ENCODE peak calls at places on chromosomes 6 and 20, in ten cellular contexts. One of them, this sample, is unnamed.

GRCh38 chr6:132143258-132143657 is 192.1 kb upstream of the CCN2 start:
- DNase-seq in AG04450: no peak
- DNase-seq in body of pancreas: no peak
- DNase-seq in choroid plexus epithelial cell: no peak
- DNase-seq in CD4-positive, alpha-beta T cell: no peak
- DNase-seq in A549: no peak
- DNase-seq in tibial artery: no peak
- DNase-seq in BJ: no peak
- DNase-seq in brain microvascular endothelial cell: no peak
- DNase-seq in PC-3: no peak
- DNase-seq in this sample: no peak

GRCh38 chr20:1943267-1944002 is 48.2 kb downstream of the SIRPA start:
- DNase-seq in AG04450: no peak
- DNase-seq in body of pancreas: peak
- DNase-seq in choroid plexus epithelial cell: no peak
- DNase-seq in CD4-positive, alpha-beta T cell: no peak
- DNase-seq in A549: no peak
- DNase-seq in tibial artery: peak
- DNase-seq in BJ: no peak
- DNase-seq in brain microvascular endothelial cell: no peak
- DNase-seq in PC-3: peak
- DNase-seq in this sample: no peak

GRCh38 chr6:150191809-150192208 is 49.0 kb downstream of the PPP1R14C start:
- DNase-seq in AG04450: no peak
- DNase-seq in body of pancreas: no peak
- DNase-seq in choroid plexus epithelial cell: peak
- DNase-seq in CD4-positive, alpha-beta T cell: no peak
- DNase-seq in A549: peak
- DNase-seq in tibial artery: no peak
- DNase-seq in BJ: no peak
- DNase-seq in brain microvascular endothelial cell: no peak
- DNase-seq in PC-3: peak
- DNase-seq in this sample: no peak

GRCh38 chr6:133202610-133203343 is 38.4 kb upstream of the EYA4 start:
- DNase-seq in AG04450: peak
- DNase-seq in body of pancreas: no peak
- DNase-seq in choroid plexus epithelial cell: no peak
- DNase-seq in CD4-positive, alpha-beta T cell: no peak
- DNase-seq in A549: no peak
- DNase-seq in tibial artery: no peak
- DNase-seq in BJ: no peak
- DNase-seq in brain microvascular endothelial cell: no peak
- DNase-seq in PC-3: no peak
- DNase-seq in this sample: no peak

GRCh38 chr20:10848810-10849370 is 175.1 kb upstream of the JAG1 start:
- DNase-seq in AG04450: peak
- DNase-seq in body of pancreas: no peak
- DNase-seq in choroid plexus epithelial cell: peak
- DNase-seq in CD4-positive, alpha-beta T cell: no peak
- DNase-seq in A549: peak
- DNase-seq in tibial artery: no peak
- DNase-seq in BJ: peak
- DNase-seq in brain microvascular endothelial cell: peak
- DNase-seq in PC-3: peak
- DNase-seq in this sample: peak

GRCh38 chr6:166341464-166341863 is 881 bp downstream of the SFT2D1 start:
- DNase-seq in AG04450: no peak
- DNase-seq in body of pancreas: no peak
- DNase-seq in choroid plexus epithelial cell: no peak
- DNase-seq in CD4-positive, alpha-beta T cell: no peak
- DNase-seq in A549: no peak
- DNase-seq in tibial artery: no peak
- DNase-seq in BJ: no peak
- DNase-seq in brain microvascular endothelial cell: no peak
- DNase-seq in PC-3: no peak
- DNase-seq in this sample: no peak

GRCh38 chr6:30556714-30556963 is 350 bp upstream of the GNL1 start:
- DNase-seq in AG04450: no peak
- DNase-seq in body of pancreas: peak
- DNase-seq in choroid plexus epithelial cell: no peak
- DNase-seq in CD4-positive, alpha-beta T cell: peak
- DNase-seq in A549: no peak
- DNase-seq in tibial artery: no peak
- DNase-seq in BJ: no peak
- DNase-seq in brain microvascular endothelial cell: no peak
- DNase-seq in PC-3: no peak
- DNase-seq in this sample: no peak

GRCh38 chr6:104525677-104526322 is 333.9 kb downstream of the HACE1 start:
- DNase-seq in AG04450: peak
- DNase-seq in body of pancreas: peak
- DNase-seq in choroid plexus epithelial cell: peak
- DNase-seq in CD4-positive, alpha-beta T cell: peak
- DNase-seq in A549: peak
- DNase-seq in tibial artery: peak
- DNase-seq in BJ: no peak
- DNase-seq in brain microvascular endothelial cell: peak
- DNase-seq in PC-3: peak
- DNase-seq in this sample: no peak

GRCh38 chr6:32942555-32942954 is 1.7 kb upstream of the HLA-DMB start:
- DNase-seq in AG04450: no peak
- DNase-seq in body of pancreas: no peak
- DNase-seq in choroid plexus epithelial cell: no peak
- DNase-seq in CD4-positive, alpha-beta T cell: no peak
- DNase-seq in A549: no peak
- DNase-seq in tibial artery: no peak
- DNase-seq in BJ: no peak
- DNase-seq in brain microvascular endothelial cell: no peak
- DNase-seq in PC-3: no peak
- DNase-seq in this sample: no peak

GRCh38 chr6:22072939-22073338 is 223.9 kb downstream of the PRL start:
- DNase-seq in AG04450: no peak
- DNase-seq in body of pancreas: no peak
- DNase-seq in choroid plexus epithelial cell: no peak
- DNase-seq in CD4-positive, alpha-beta T cell: no peak
- DNase-seq in A549: no peak
- DNase-seq in tibial artery: no peak
- DNase-seq in BJ: no peak
- DNase-seq in brain microvascular endothelial cell: no peak
- DNase-seq in PC-3: peak
- DNase-seq in this sample: no peak

GRCh38 chr6:107152633-107153032 is 37.3 kb upstream of the BEND3 start:
- DNase-seq in AG04450: no peak
- DNase-seq in body of pancreas: no peak
- DNase-seq in choroid plexus epithelial cell: no peak
- DNase-seq in CD4-positive, alpha-beta T cell: no peak
- DNase-seq in A549: no peak
- DNase-seq in tibial artery: no peak
- DNase-seq in BJ: no peak
- DNase-seq in brain microvascular endothelial cell: no peak
- DNase-seq in PC-3: no peak
- DNase-seq in this sample: no peak

GRCh38 chr6:56370127-56370540 is 122.8 kb upstream of the COL21A1 start:
- DNase-seq in AG04450: no peak
- DNase-seq in body of pancreas: peak
- DNase-seq in choroid plexus epithelial cell: peak
- DNase-seq in CD4-positive, alpha-beta T cell: no peak
- DNase-seq in A549: peak
- DNase-seq in tibial artery: peak
- DNase-seq in BJ: no peak
- DNase-seq in brain microvascular endothelial cell: peak
- DNase-seq in PC-3: peak
- DNase-seq in this sample: peak

GRCh38 chr6:53986721-53987526 is 124.3 kb upstream of the MLIP start:
- DNase-seq in AG04450: no peak
- DNase-seq in body of pancreas: no peak
- DNase-seq in choroid plexus epithelial cell: peak
- DNase-seq in CD4-positive, alpha-beta T cell: no peak
- DNase-seq in A549: no peak
- DNase-seq in tibial artery: no peak
- DNase-seq in BJ: no peak
- DNase-seq in brain microvascular endothelial cell: peak
- DNase-seq in PC-3: no peak
- DNase-seq in this sample: peak

GRCh38 chr6:53994201-53994600 is 117.0 kb upstream of the MLIP start:
- DNase-seq in AG04450: no peak
- DNase-seq in body of pancreas: no peak
- DNase-seq in choroid plexus epithelial cell: no peak
- DNase-seq in CD4-positive, alpha-beta T cell: no peak
- DNase-seq in A549: no peak
- DNase-seq in tibial artery: no peak
- DNase-seq in BJ: no peak
- DNase-seq in brain microvascular endothelial cell: no peak
- DNase-seq in PC-3: no peak
- DNase-seq in this sample: no peak

GRCh38 chr6:53987527-53987888 is 123.7 kb upstream of the MLIP start:
- DNase-seq in AG04450: no peak
- DNase-seq in body of pancreas: no peak
- DNase-seq in choroid plexus epithelial cell: no peak
- DNase-seq in CD4-positive, alpha-beta T cell: no peak
- DNase-seq in A549: no peak
- DNase-seq in tibial artery: no peak
- DNase-seq in BJ: no peak
- DNase-seq in brain microvascular endothelial cell: no peak
- DNase-seq in PC-3: no peak
- DNase-seq in this sample: no peak

GRCh38 chr6:53998293-53998692 is 113.0 kb upstream of the MLIP start:
- DNase-seq in AG04450: no peak
- DNase-seq in body of pancreas: no peak
- DNase-seq in choroid plexus epithelial cell: no peak
- DNase-seq in CD4-positive, alpha-beta T cell: no peak
- DNase-seq in A549: no peak
- DNase-seq in tibial artery: no peak
- DNase-seq in BJ: no peak
- DNase-seq in brain microvascular endothelial cell: no peak
- DNase-seq in PC-3: no peak
- DNase-seq in this sample: no peak

GRCh38 chr6:53992522-53992921 is 118.7 kb upstream of the MLIP start:
- DNase-seq in AG04450: no peak
- DNase-seq in body of pancreas: no peak
- DNase-seq in choroid plexus epithelial cell: no peak
- DNase-seq in CD4-positive, alpha-beta T cell: no peak
- DNase-seq in A549: no peak
- DNase-seq in tibial artery: no peak
- DNase-seq in BJ: no peak
- DNase-seq in brain microvascular endothelial cell: no peak
- DNase-seq in PC-3: no peak
- DNase-seq in this sample: no peak
- TF ChIP-seq CTCF in AG04450: no peak
- TF ChIP-seq CTCF in body of pancreas: no peak
- TF ChIP-seq CTCF in choroid plexus epithelial cell: peak
- TF ChIP-seq CTCF in CD4-positive, alpha-beta T cell: no peak
- TF ChIP-seq CTCF in A549: no peak
- TF ChIP-seq CTCF in tibial artery: no peak
- TF ChIP-seq CTCF in BJ: no peak
- TF ChIP-seq CTCF in brain microvascular endothelial cell: peak
- TF ChIP-seq CTCF in PC-3: no peak
- TF ChIP-seq CTCF in this sample: no peak

GRCh38 chr6:109440325-109441068 is at the start of the genes PPIL6 and SMPD2:
- DNase-seq in AG04450: peak
- DNase-seq in body of pancreas: peak
- DNase-seq in choroid plexus epithelial cell: peak
- DNase-seq in CD4-positive, alpha-beta T cell: peak
- DNase-seq in A549: peak
- DNase-seq in tibial artery: peak
- DNase-seq in BJ: peak
- DNase-seq in brain microvascular endothelial cell: peak
- DNase-seq in PC-3: peak
- DNase-seq in this sample: peak
- TF ChIP-seq CTCF in AG04450: peak
- TF ChIP-seq CTCF in body of pancreas: no peak
- TF ChIP-seq CTCF in choroid plexus epithelial cell: peak
- TF ChIP-seq CTCF in CD4-positive, alpha-beta T cell: peak
- TF ChIP-seq CTCF in A549: peak
- TF ChIP-seq CTCF in tibial artery: peak
- TF ChIP-seq CTCF in BJ: no peak
- TF ChIP-seq CTCF in brain microvascular endothelial cell: peak
- TF ChIP-seq CTCF in PC-3: no peak
- TF ChIP-seq CTCF in this sample: peak

GRCh38 chr6:158498362-158498761 is 61.5 kb upstream of the TMEM181 start:
- DNase-seq in AG04450: no peak
- DNase-seq in body of pancreas: no peak
- DNase-seq in choroid plexus epithelial cell: no peak
- DNase-seq in CD4-positive, alpha-beta T cell: no peak
- DNase-seq in A549: no peak
- DNase-seq in tibial artery: no peak
- DNase-seq in BJ: no peak
- DNase-seq in brain microvascular endothelial cell: no peak
- DNase-seq in PC-3: no peak
- DNase-seq in this sample: no peak
- TF ChIP-seq CTCF in AG04450: no peak
- TF ChIP-seq CTCF in body of pancreas: no peak
- TF ChIP-seq CTCF in choroid plexus epithelial cell: no peak
- TF ChIP-seq CTCF in CD4-positive, alpha-beta T cell: no peak
- TF ChIP-seq CTCF in A549: no peak
- TF ChIP-seq CTCF in tibial artery: no peak
- TF ChIP-seq CTCF in BJ: no peak
- TF ChIP-seq CTCF in brain microvascular endothelial cell: no peak
- TF ChIP-seq CTCF in PC-3: no peak
- TF ChIP-seq CTCF in this sample: no peak

GRCh38 chr6:167996424-167997199 is 859 bp upstream of the KIF25 start:
- DNase-seq in AG04450: no peak
- DNase-seq in body of pancreas: no peak
- DNase-seq in choroid plexus epithelial cell: no peak
- DNase-seq in CD4-positive, alpha-beta T cell: no peak
- DNase-seq in A549: peak
- DNase-seq in tibial artery: peak
- DNase-seq in BJ: no peak
- DNase-seq in brain microvascular endothelial cell: no peak
- DNase-seq in PC-3: no peak
- DNase-seq in this sample: no peak
- TF ChIP-seq CTCF in AG04450: no peak
- TF ChIP-seq CTCF in body of pancreas: no peak
- TF ChIP-seq CTCF in choroid plexus epithelial cell: peak
- TF ChIP-seq CTCF in CD4-positive, alpha-beta T cell: no peak
- TF ChIP-seq CTCF in A549: no peak
- TF ChIP-seq CTCF in tibial artery: no peak
- TF ChIP-seq CTCF in BJ: peak
- TF ChIP-seq CTCF in brain microvascular endothelial cell: peak
- TF ChIP-seq CTCF in PC-3: no peak
- TF ChIP-seq CTCF in this sample: no peak

GRCh38 chr6:68976260-68976659 is 341.2 kb downstream of the ADGRB3 start:
- DNase-seq in AG04450: no peak
- DNase-seq in body of pancreas: no peak
- DNase-seq in choroid plexus epithelial cell: no peak
- DNase-seq in CD4-positive, alpha-beta T cell: no peak
- DNase-seq in A549: no peak
- DNase-seq in tibial artery: no peak
- DNase-seq in BJ: no peak
- DNase-seq in brain microvascular endothelial cell: no peak
- DNase-seq in PC-3: peak
- DNase-seq in this sample: no peak
- TF ChIP-seq CTCF in AG04450: peak
- TF ChIP-seq CTCF in body of pancreas: no peak
- TF ChIP-seq CTCF in choroid plexus epithelial cell: peak
- TF ChIP-seq CTCF in CD4-positive, alpha-beta T cell: no peak
- TF ChIP-seq CTCF in A549: peak
- TF ChIP-seq CTCF in tibial artery: no peak
- TF ChIP-seq CTCF in BJ: no peak
- TF ChIP-seq CTCF in brain microvascular endothelial cell: peak
- TF ChIP-seq CTCF in PC-3: peak
- TF ChIP-seq CTCF in this sample: no peak